ENCODE peak calls at places on chromosomes 7 and 10, in five cellular contexts. One of them, this sample, is unnamed.

GRCh38 chr7:41162612-41163011 is 540.3 kb downstream of the INHBA start:
- DNase-seq in HCT116: no peak
- DNase-seq in hepatocyte: no peak
- DNase-seq in neural progenitor cell: no peak
- DNase-seq in GM23338: no peak
- DNase-seq in this sample: no peak

GRCh38 chr10:88557659-88558058 is 25.5 kb downstream of the RNLS start:
- DNase-seq in HCT116: no peak
- DNase-seq in hepatocyte: no peak
- DNase-seq in GM23338: no peak
- DNase-seq in neural progenitor cell: no peak
- DNase-seq in this sample: no peak

GRCh38 chr10:132806126-132807061 is 20.4 kb upstream of the NKX6-2 start:
- DNase-seq in HCT116: no peak
- DNase-seq in hepatocyte: no peak
- DNase-seq in GM23338: no peak
- DNase-seq in neural progenitor cell: no peak
- DNase-seq in this sample: no peak

GRCh38 chr10:69914373-69915268 is 112.9 kb downstream of the COL13A1 start:
- DNase-seq in hepatocyte: peak; percentile 88
- DNase-seq in neural progenitor cell: peak; percentile 93
- DNase-seq in HCT116: peak; percentile 35
- DNase-seq in GM23338: peak; percentile 87
- DNase-seq in this sample: peak; percentile 89

GRCh38 chr10:4807803-4808507 is 18.1 kb upstream of the AKR1E2 start:
- DNase-seq in HCT116: no peak
- DNase-seq in GM23338: no peak
- DNase-seq in neural progenitor cell: no peak
- DNase-seq in hepatocyte: no peak
- DNase-seq in this sample: peak; percentile 74

GRCh38 chr10:12768156-12768731 is 233.3 kb downstream of the CCDC3 start:
- DNase-seq in neural progenitor cell: peak; percentile 41
- DNase-seq in GM23338: peak; percentile 77
- DNase-seq in HCT116: no peak
- DNase-seq in hepatocyte: no peak
- DNase-seq in this sample: peak; percentile 38

GRCh38 chr7:50513166-50513871 is 51.9 kb downstream of the DDC start:
- DNase-seq in HCT116: no peak
- DNase-seq in neural progenitor cell: no peak
- DNase-seq in hepatocyte: no peak
- DNase-seq in GM23338: no peak
- DNase-seq in this sample: no peak

GRCh38 chr7:112136707-112137008 is 69.5 kb downstream of the DOCK4 start:
- DNase-seq in HCT116: no peak
- DNase-seq in GM23338: no peak
- DNase-seq in hepatocyte: no peak
- DNase-seq in neural progenitor cell: no peak
- DNase-seq in this sample: no peak

GRCh38 chr10:21281765-21282484 is 243.6 kb downstream of the SKIDA1 start:
- DNase-seq in neural progenitor cell: peak; percentile 81
- DNase-seq in HCT116: no peak
- DNase-seq in GM23338: peak; percentile 95
- DNase-seq in hepatocyte: no peak
- DNase-seq in this sample: no peak

GRCh38 chr7:123716877-123717276 is 31.9 kb downstream of the WASL start:
- DNase-seq in neural progenitor cell: no peak
- DNase-seq in HCT116: no peak
- DNase-seq in hepatocyte: no peak
- DNase-seq in GM23338: peak; percentile 38
- DNase-seq in this sample: no peak

GRCh38 chr7:111760043-111760442 is 197.8 kb upstream of the IMMP2L start:
- DNase-seq in hepatocyte: no peak
- DNase-seq in neural progenitor cell: no peak
- DNase-seq in HCT116: no peak
- DNase-seq in GM23338: no peak
- DNase-seq in this sample: no peak

GRCh38 chr7:26156454-26157365 is 4.7 kb downstream of the NFE2L3 start:
- DNase-seq in neural progenitor cell: no peak
- DNase-seq in GM23338: no peak
- DNase-seq in hepatocyte: peak; percentile 51
- DNase-seq in HCT116: peak; percentile 28
- DNase-seq in this sample: peak; percentile 93

DNA sequence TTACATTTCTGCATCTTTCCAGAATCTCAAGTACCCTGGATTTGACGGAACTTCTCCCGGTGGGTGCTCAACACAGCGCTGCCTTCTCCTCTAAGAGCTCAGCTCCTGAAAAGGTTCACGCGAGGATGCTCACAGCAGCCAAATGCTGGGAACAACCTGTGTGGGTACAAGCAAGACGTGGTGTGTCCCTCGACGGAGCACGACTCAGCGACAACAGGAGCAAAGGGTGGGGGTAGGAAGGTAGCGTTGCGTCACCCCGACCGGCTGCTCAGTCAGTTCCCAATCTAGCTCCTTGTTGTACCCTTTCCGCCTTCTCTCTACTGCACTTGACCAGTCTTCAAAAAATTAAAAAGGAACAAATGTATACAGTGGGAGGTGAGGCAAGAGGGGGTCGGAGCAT is 117.3 kb downstream of the PTPRN2 start:
- DNase-seq in GM23338: peak; percentile 48
- DNase-seq in hepatocyte: no peak
- DNase-seq in HCT116: no peak
- DNase-seq in neural progenitor cell: no peak
- DNase-seq in this sample: no peak
- TF ChIP-seq EZH2phosphoT487 in GM23338: no peak
- TF ChIP-seq EZH2phosphoT487 in hepatocyte: no peak
- TF ChIP-seq EZH2phosphoT487 in HCT116: no peak
- TF ChIP-seq EZH2phosphoT487 in neural progenitor cell: no peak
- TF ChIP-seq EZH2phosphoT487 in this sample: no peak

DNA sequence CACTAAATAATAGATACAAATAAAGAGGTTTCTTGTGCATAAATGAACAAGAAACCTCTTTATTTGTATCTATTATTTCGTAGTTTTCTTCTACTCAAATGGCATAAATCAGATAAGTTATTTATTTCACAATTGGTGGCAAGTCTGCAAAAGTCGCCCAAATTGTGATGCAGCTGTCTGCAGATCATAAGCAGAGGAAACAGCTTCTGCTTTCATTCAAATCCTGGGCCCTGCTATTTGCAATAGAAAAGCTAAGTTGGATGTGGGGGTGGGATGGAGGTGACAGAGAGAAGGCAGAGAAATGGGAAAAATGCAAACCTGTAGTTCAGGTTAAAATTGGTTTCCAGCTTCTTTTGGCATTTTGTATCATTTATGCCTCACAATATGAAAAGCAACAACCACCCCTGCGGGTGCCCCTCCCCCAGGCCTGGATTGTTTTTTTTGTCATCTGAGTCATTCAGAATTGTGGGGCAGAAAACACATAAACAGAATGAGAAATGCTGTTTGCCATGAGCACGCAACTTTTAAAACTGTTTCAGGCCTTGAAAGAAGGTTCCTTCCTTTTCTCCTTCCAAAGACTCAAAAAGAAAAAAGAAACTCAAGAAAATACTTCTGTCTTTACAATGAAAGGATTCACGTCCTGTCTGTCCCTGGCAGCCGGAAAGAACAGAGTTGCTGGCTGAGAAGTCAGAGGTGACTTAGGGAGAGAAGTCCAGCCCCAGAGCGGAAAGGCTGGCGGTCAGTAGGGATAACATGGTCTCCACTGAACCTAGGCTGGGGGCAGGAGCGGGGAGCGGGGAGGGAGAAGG is 132.9 kb downstream of the BAMBI start:
- DNase-seq in GM23338: peak; percentile 59
- DNase-seq in hepatocyte: no peak
- DNase-seq in neural progenitor cell: peak; percentile 13
- DNase-seq in HCT116: no peak
- DNase-seq in this sample: peak; percentile 4
- TF ChIP-seq EZH2 in GM23338: no peak
- TF ChIP-seq EZH2 in hepatocyte: no peak
- TF ChIP-seq EZH2 in neural progenitor cell: no peak
- TF ChIP-seq EZH2 in HCT116: no peak
- TF ChIP-seq EZH2 in this sample: no peak

GRCh38 chr10:58992830-58993460 is 183.5 kb upstream of the PHYHIPL start:
- DNase-seq in neural progenitor cell: no peak
- DNase-seq in GM23338: no peak
- DNase-seq in hepatocyte: no peak
- DNase-seq in HCT116: no peak
- DNase-seq in this sample: no peak
- H2AFZ ChIP-seq in neural progenitor cell: no peak overlapping the region
- H2AFZ ChIP-seq in GM23338: peak overlapping the region; percentile 45
- H2AFZ ChIP-seq in hepatocyte: no peak overlapping the region
- H2AFZ ChIP-seq in HCT116: no peak overlapping the region
- H2AFZ ChIP-seq in this sample: no peak overlapping the region

GRCh38 chr10:78207776-78208175 is 174.1 kb downstream of the RPS24 start:
- DNase-seq in HCT116: no peak
- DNase-seq in GM23338: no peak
- DNase-seq in neural progenitor cell: no peak
- DNase-seq in hepatocyte: no peak
- DNase-seq in this sample: no peak
- TF ChIP-seq EZH2phosphoT487 in HCT116: no peak
- TF ChIP-seq EZH2phosphoT487 in GM23338: no peak
- TF ChIP-seq EZH2phosphoT487 in neural progenitor cell: no peak
- TF ChIP-seq EZH2phosphoT487 in hepatocyte: no peak
- TF ChIP-seq EZH2phosphoT487 in this sample: no peak

DNA sequence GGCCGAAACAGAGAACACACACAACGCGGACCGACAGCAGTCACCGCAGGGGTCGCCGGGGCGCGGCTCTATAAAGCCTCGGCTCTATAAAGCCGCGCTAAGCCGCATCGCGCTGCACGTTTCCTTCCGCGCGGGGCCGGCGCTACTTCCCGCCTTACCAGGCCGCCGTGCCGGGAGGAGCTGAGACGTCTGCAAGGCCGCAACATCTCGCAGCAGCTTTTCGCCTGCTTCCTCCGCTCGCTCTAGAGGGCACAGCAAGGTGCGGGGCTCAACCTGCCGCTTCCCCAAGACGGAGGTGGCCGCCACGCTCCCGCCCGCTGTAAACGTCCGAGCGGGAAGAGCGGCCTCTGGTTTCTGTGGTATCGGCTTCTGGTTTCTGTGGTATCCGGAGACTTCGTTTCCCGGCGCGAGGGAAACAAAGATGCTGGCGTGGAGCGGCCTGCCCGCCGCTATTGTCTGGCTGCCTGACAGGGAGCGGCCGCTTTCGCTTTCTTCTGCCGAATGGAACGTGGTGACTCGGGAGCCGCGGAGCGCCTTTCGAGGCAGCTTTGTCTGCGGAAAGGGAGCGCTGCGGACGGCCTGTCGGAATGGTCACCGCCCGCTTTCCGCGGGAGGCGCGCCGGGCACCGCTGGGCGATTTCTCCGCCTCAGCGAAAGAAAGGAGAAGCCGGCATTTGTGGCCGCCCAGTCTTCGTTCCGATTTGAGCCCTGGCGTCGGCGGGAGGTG is 91.8 kb downstream of the SPAG6 start:
- DNase-seq in neural progenitor cell: peak; percentile 96
- DNase-seq in hepatocyte: peak; percentile 93
- DNase-seq in HCT116: peak; percentile 92
- DNase-seq in GM23338: peak; percentile 93
- DNase-seq in this sample: peak; percentile 80
- TF ChIP-seq EZH2 in neural progenitor cell: peak; percentile 78
- TF ChIP-seq EZH2 in hepatocyte: no peak
- TF ChIP-seq EZH2 in HCT116: no peak
- TF ChIP-seq EZH2 in GM23338: peak; percentile 76
- TF ChIP-seq EZH2 in this sample: no peak

GRCh38 chr7:2165610-2166594 is 66.8 kb downstream of the MAD1L1 start:
- DNase-seq in hepatocyte: no peak
- DNase-seq in GM23338: no peak
- DNase-seq in neural progenitor cell: no peak
- DNase-seq in HCT116: no peak
- DNase-seq in this sample: no peak

GRCh38 chr7:2166625-2167280 is 66.0 kb downstream of the MAD1L1 start:
- DNase-seq in HCT116: no peak
- DNase-seq in hepatocyte: no peak
- DNase-seq in neural progenitor cell: no peak
- DNase-seq in GM23338: no peak
- DNase-seq in this sample: no peak

GRCh38 chr7:2164646-2165045 is 68.1 kb downstream of the MAD1L1 start:
- DNase-seq in neural progenitor cell: no peak
- DNase-seq in HCT116: no peak
- DNase-seq in GM23338: no peak
- DNase-seq in hepatocyte: no peak
- DNase-seq in this sample: no peak

GRCh38 chr7:2164156-2164555 is 68.6 kb downstream of the MAD1L1 start:
- DNase-seq in HCT116: no peak
- DNase-seq in neural progenitor cell: no peak
- DNase-seq in GM23338: no peak
- DNase-seq in hepatocyte: no peak
- DNase-seq in this sample: no peak

GRCh38 chr7:2165239-2165609 is 67.5 kb downstream of the MAD1L1 start:
- DNase-seq in hepatocyte: no peak
- DNase-seq in HCT116: no peak
- DNase-seq in GM23338: no peak
- DNase-seq in neural progenitor cell: no peak
- DNase-seq in this sample: no peak
- H2AFZ ChIP-seq in hepatocyte: no peak overlapping the region
- H2AFZ ChIP-seq in HCT116: no peak overlapping the region
- H2AFZ ChIP-seq in GM23338: no peak overlapping the region
- H2AFZ ChIP-seq in neural progenitor cell: no peak overlapping the region
- H2AFZ ChIP-seq in this sample: no peak overlapping the region

This sample was measured in PC-3.